ENCODE peak calls at places on chromosomes 16 and 17, in seven cellular contexts. O is thoracic aorta, R is cerebellar nuclear complex, L is B cell, H is GOT3, T is activated B cell treated with CpG ODN at 0.5 μM for 24 hours, Y is H9. G is an unnamed sample.

GRCh38 chr16:53465606-53466290 is 31.5 kb downstream of the RBL2 start:
- DNase-seq in T (no peak), H (no peak), Y (no peak), O (no peak), L (no peak), R (no peak), G (no peak)

GRCh38 chr16:31177136-31177535 is 2.8 kb upstream of the FUS start:
- DNase-seq in Y (no peak), L (no peak), R (no peak), H (no peak), O (no peak), T (no peak), G (no peak)

GRCh38 chr16:68744744-68745280 is 7.7 kb downstream of the CDH1 start:
- DNase-seq in H (no peak), T (no peak), Y (peak), L (no peak), R (no peak), O (no peak), G (no peak)

GRCh38 chr16:88558457-88559442 is 11.5 kb upstream of the ZC3H18 start:
- DNase-seq in R (no peak), H (no peak), Y (peak), O (no peak), L (peak), T (no peak), G (no peak)

GRCh38 chr16:27706803-27707685 is 157.1 kb downstream of the KATNIP start:
- DNase-seq in H (no peak), O (no peak), Y (no peak), T (no peak), L (no peak), R (no peak), G (no peak)

GRCh38 chr17:56184650-56185049 is 31.4 kb downstream of the ANKFN1 start:
- DNase-seq in T (no peak), O (no peak), L (no peak), Y (no peak), R (no peak), H (no peak), G (no peak)

GRCh38 chr16:20866161-20866772 is 33.9 kb downstream of the DCUN1D3 start:
- DNase-seq in T (no peak), H (no peak), Y (peak), L (no peak), R (no peak), O (peak), G (no peak)

GRCh38 chr17:74245145-74245817 is 28.8 kb upstream of the DNAI2 start:
- DNase-seq in Y (peak), O (no peak), R (no peak), H (no peak), L (no peak), T (no peak), G (no peak)

GRCh38 chr17:11948791-11949190 is 48.5 kb downstream of the ZNF18 start:
- DNase-seq in H (no peak), L (no peak), O (no peak), T (no peak), R (no peak), Y (no peak), G (no peak)

GRCh38 chr17:35167666-35168065 is 20.0 kb downstream of the UNC45B start:
- DNase-seq in O (no peak), H (no peak), T (no peak), Y (no peak), R (no peak), L (no peak), G (no peak)

GRCh38 chr17:32777436-32777835 is 99.5 kb downstream of the MYO1D start:
- DNase-seq in O (no peak), H (no peak), T (no peak), L (no peak), R (no peak), Y (no peak), G (no peak)

GRCh38 chr16:27724491-27724878 is 174.5 kb downstream of the KATNIP start:
- DNase-seq in T (no peak), L (no peak), O (no peak), R (peak), Y (no peak), H (no peak), G (no peak)